ENCODE peak calls at places on chromosomes 3 and 15, in six cellular contexts. V, T, M, W, Z and R are unnamed samples.

GRCh38 chr3:53978386-53978785 is 86.7 kb upstream of the SELENOK start:
- DNase-seq in V (no peak), Z (no peak), M (no peak), W (no peak), T (no peak), R (no peak)

GRCh38 chr3:187743195-187744141 is 1.8 kb downstream of the BCL6 start:
- DNase-seq in M (no peak), W (peak; percentile 84), T (peak; percentile 53), V (no peak), Z (peak; percentile 40), R (no peak)

GRCh38 chr3:88180398-88180999 is 30.7 kb downstream of the C3orf38 start:
- DNase-seq in W (no peak), V (no peak), Z (no peak), T (peak; percentile 19), M (peak; percentile 46), R (no peak)

GRCh38 chr15:85667491-85668424 is 127.0 kb downstream of the KLHL25 start:
- DNase-seq in W (no peak), Z (peak; percentile 23), M (no peak), T (peak; percentile 76), V (no peak), R (peak; percentile 92)

GRCh38 chr3:138781012-138781470 is 53.7 kb downstream of the PIK3CB start:
- DNase-seq in W (no peak), T (no peak), Z (peak; percentile 5), M (peak; percentile 4), V (no peak), R (no peak)

GRCh38 chr15:77702211-77702957 is 69.7 kb upstream of the LINGO1 start:
- DNase-seq in M (peak; percentile 26), W (no peak), Z (no peak), V (no peak), T (no peak), R (peak; percentile 5)

GRCh38 chr3:5036858-5037257 is 57.6 kb downstream of the BHLHE40 start:
- DNase-seq in T (no peak), Z (no peak), W (no peak), V (no peak), M (no peak), R (no peak)

GRCh38 chr3:179416681-179417080 is 34.6 kb downstream of the GNB4 start:
- DNase-seq in T (peak; percentile 24), V (no peak), W (no peak), Z (no peak), M (no peak), R (no peak)

GRCh38 chr3:120743556-120744195 is 1.1 kb downstream of the GTF2E1 start:
- DNase-seq in W (no peak), M (no peak), Z (no peak), T (no peak), V (no peak), R (no peak)

GRCh38 chr3:14837188-14837587 is 18.4 kb downstream of the FGD5 start:
- DNase-seq in W (no peak), M (no peak), Z (no peak), V (no peak), T (no peak), R (no peak)